ENCODE peak calls at places on chromosomes 2 and 18, in four cellular contexts. A is cardiac fibroblast, S is AG04449, F is Panc1. X is an unnamed sample.

GRCh38 chr2:191679818-191680600 is 2.1 kb downstream of the NABP1 start:
- DNase-seq in A (peak), S (no peak), F (no peak), X (no peak)

GRCh38 chr2:241759091-241759807 is 17.4 kb upstream of the GAL3ST2 start:
- DNase-seq in A (no peak), S (no peak), F (no peak), X (peak)

GRCh38 chr2:170813611-170814550 is 2.8 kb upstream of the GAD1 start:
- DNase-seq in A (peak), S (no peak), F (no peak), X (peak)

GRCh38 chr2:184394642-184395041 is 203.7 kb upstream of the ZNF804A start:
- DNase-seq in A (no peak), S (no peak), F (no peak), X (no peak)

GRCh38 chr2:118835739-118836410 is 11.6 kb downstream of the EN1 start:
- DNase-seq in A (no peak), S (no peak), F (no peak), X (no peak)

GRCh38 chr2:44351088-44351487 is 10.2 kb downstream of the PREPL start:
- DNase-seq in A (peak), S (peak), F (no peak), X (no peak)

GRCh38 chr2:74441690-74442482 is at the start of gene RTKN:
- DNase-seq in A (no peak), S (no peak), F (no peak), X (peak)

GRCh38 chr2:45741451-45741850 is 90.0 kb downstream of the PRKCE start:
- DNase-seq in A (no peak), S (no peak), F (no peak), X (no peak)

GRCh38 chr18:63758616-63759015 is 16.6 kb upstream of the SERPINB7 start:
- DNase-seq in A (no peak), S (no peak), F (no peak), X (no peak)

GRCh38 chr2:239938651-239939486 is 86.3 kb downstream of the NDUFA10 start:
- DNase-seq in A (no peak), S (no peak), F (no peak), X (no peak)

GRCh38 chr2:205411558-205411957 is 270.7 kb upstream of the NRP2 start:
- DNase-seq in A (no peak), S (no peak), F (no peak), X (peak)

GRCh38 chr2:98912221-98912851 is 23.7 kb downstream of the CRACDL start:
- DNase-seq in A (peak), S (peak), F (no peak), X (no peak)

GRCh38 chr2:30235008-30235655 is 3.8 kb downstream of the LBH start:
- DNase-seq in A (peak), S (no peak), F (no peak), X (no peak)

GRCh38 chr2:213934560-213934959 is 476.3 kb upstream of the VWC2L start:
- DNase-seq in A (peak), S (no peak), F (no peak), X (no peak)

GRCh38 chr2:70258532-70258875 is 567 bp downstream of the PCYOX1 start:
- DNase-seq in A (peak), S (no peak), F (no peak), X (no peak)

GRCh38 chr18:10457798-10458197 is 3.4 kb downstream of the APCDD1 start:
- DNase-seq in A (no peak), S (no peak), F (no peak), X (no peak)

DNA sequence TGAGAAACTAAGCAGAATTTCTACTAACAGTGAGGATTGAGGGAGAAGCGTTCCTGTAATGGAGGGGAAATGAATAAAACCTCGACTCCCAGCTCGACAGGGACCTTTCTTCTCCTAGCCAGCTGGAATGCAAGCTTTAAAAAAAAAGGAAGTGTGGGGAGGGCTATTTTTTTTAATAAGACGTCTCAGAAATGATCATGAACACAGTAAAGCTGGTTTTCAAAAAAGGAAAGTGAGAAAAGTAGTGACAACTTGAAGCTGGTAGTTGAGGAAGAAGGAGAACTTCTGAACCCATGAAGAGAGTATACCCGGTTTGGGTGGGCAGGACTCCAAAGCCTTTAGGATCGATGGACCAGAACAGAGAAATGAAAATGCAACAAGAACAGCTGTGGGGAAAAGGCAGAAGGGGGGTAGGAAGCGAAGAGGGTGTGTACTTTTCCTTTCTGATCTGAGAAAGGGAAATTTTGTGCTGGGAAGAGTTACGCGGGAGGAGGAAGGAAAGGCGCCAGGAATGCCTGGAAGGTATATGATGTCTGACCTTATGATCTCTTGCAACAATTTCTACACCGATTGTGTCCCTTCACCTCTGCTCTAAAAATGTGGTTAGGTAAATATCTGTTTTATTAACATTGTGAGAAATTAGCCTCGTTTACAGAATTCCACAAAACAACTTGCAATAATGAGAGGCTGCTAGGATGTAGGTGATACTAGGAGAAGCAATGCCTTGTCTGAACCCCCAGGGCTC is 22.6 kb upstream of the CYP1B1 start:
- DNase-seq in A (no peak), S (no peak), F (no peak), X (no peak)
- H3K4me3 ChIP-seq in A (peak), S (no peak), F (peak), X (no peak)

DNA sequence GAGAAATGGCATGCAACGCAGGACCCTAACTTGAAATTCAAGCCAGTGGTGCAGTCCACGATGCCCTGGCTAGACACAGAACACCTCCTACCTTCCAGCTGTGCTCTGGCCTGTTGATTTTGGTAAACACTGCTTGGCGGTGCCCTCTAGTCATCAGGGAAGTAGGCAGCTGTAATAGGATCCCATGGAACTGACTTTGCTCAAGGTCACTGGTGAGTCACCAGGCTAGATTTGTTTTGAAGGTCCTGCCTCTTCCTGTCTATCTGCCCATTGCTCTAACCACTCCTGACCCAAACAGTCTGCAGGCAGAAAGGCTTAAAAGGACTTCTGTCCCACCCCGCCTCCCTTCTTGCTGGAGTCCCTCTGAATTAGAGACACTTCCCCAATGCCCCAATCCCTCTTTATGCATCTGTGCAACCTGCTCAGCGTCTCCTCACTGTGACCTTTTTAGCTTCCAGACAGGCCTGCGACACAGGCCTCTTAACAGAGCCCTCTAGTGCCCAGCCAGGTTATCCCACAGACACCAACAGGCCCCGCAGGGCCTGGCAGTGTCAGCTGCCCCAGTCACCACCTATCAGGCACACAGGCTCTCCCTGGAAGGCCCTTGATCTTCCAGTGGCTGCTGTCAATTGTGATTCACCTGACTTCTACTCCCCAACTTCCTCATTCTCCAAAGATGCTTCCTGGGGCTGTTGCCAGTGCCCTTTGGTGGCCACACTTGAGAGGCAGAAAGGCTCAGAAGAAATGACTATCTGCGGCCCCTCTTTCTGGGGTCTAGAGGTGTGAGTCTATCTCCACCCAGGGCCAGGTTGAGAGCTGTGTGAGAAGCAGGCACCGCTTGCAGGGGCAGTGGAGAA is 5.2 kb downstream of the TMEM127 start:
- DNase-seq in A (peak), S (peak), F (peak), X (peak)
- TF ChIP-seq CTCF in A (peak), S (peak), F (peak), X (peak)

GRCh38 chr2:218002103-218002502 is 692 bp downstream of the TNS1 start:
- DNase-seq in A (no peak), S (no peak), F (no peak), X (no peak)
- H3K4me3 ChIP-seq in A (peak), S (peak), F (no peak), X (no peak)

DNA sequence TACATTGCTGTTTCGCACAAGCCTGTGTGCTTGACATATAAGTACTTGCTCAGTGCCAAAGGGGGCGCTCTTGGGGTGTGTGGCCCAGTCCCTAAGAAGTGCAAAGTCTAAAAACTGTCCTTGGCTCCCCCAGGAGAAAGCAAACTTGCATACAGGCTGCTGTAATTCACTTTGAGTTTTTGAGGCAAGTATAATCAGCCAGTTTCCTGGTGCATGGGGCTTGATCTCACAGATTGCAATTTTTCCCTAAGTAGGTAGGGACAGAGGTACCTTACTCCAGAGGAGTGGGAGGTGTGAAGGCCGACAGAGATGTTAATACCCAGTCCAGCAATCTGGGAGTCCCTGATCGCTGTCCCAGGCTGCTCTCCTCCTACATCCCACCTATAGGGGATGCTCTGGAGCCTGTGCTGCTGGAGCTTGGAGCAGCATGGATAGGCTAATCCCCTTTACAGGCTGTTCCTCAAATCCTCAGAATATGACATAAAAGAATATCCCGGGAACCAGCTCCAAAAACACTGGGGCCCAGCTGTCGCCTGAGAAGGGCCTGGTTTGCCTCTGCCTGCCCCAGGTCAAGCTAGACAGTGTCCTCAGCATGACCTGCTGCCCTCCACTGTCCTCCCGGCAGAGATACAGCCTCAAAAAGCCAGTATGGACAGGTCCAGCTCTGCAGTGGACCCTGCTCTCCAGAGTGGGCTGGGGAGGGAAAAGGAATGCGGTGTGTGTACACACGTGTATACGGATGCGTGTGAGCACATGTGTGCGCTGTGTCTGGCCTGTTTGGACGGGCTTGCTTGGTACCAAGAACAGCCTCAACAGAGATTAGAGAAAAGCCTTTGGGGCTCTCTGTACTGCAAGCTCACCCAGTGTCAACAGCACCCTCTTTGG is 136.6 kb upstream of the HAAO start:
- DNase-seq in A (peak), S (no peak), F (no peak), X (no peak)
- TF ChIP-seq CTCF in A (peak), S (peak), F (peak), X (no peak)

GRCh38 chr2:64649626-64650025 is 4.1 kb downstream of the SERTAD2 start:
- DNase-seq in A (no peak), S (no peak), F (no peak), X (no peak)

GRCh38 chr2:64651590-64651989 is 2.1 kb downstream of the SERTAD2 start:
- DNase-seq in A (no peak), S (no peak), F (no peak), X (no peak)

GRCh38 chr2:64650257-64650656 is 3.5 kb downstream of the SERTAD2 start:
- DNase-seq in A (no peak), S (no peak), F (no peak), X (no peak)

GRCh38 chr2:64650722-64651338 is 2.9 kb downstream of the SERTAD2 start:
- DNase-seq in A (no peak), S (no peak), F (no peak), X (no peak)

DNA sequence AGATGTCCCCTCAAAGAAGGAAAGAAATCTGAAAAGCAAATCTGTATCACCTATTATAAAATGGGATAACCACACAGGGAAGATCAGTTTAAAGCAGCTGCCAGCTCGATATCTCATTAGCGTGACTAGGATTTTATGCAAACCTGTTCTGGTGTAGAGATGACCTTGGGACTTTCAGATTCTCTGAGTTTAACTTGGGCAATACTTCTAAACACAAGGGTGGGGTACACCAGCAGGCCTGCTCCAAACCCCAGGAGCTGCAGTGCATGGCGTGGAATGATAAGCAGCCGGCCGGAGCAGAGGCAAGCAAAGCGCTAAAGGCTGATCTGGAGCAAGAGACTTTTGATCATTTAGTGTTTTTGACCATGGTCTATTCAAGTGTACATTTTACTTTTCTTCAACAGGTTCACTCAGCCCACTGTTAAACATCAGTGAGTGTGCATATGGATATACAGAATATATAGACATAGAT is 4.7 kb downstream of the SERTAD2 start:
- DNase-seq in A (no peak), S (no peak), F (no peak), X (no peak)
- H3K4me3 ChIP-seq in A (no peak), S (no peak), F (no peak), X (no peak)

GRCh38 chr2:108069515-108070310 is 83.4 kb downstream of the SLC5A7 start:
- DNase-seq in A (no peak), S (no peak), F (no peak), X (no peak)
- TF ChIP-seq CTCF in A (no peak), S (no peak), F (peak), X (no peak)

GRCh38 chr2:21268197-21268870 is 144.6 kb downstream of the TDRD15 start:
- DNase-seq in A (no peak), S (no peak), F (no peak), X (no peak)

GRCh38 chr2:21267232-21267835 is 143.6 kb downstream of the TDRD15 start:
- DNase-seq in A (no peak), S (no peak), F (no peak), X (no peak)

GRCh38 chr2:21270658-21271057 is 146.9 kb downstream of the TDRD15 start:
- DNase-seq in A (no peak), S (no peak), F (no peak), X (no peak)

GRCh38 chr2:21270083-21270491 is 146.3 kb downstream of the TDRD15 start:
- DNase-seq in A (no peak), S (no peak), F (no peak), X (no peak)

DNA sequence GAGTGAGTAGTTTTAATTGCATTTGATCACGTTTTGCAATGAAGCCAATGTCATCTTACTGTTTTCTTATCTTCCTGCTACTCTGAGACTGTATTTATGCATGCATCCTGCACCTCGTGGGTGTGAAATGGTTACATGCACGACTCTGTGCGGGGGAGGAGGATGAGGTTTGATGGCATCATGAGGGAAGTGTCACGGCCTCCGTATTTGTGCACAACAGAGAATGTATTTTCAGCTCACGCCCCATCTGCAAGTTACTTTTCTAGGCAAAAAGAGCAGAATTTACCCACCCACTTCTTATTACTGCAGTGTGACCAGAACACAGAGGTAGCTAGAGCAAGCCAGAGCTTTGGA is 145.1 kb downstream of the TDRD15 start:
- DNase-seq in A (no peak), S (no peak), F (no peak), X (no peak)
- H3K4me3 ChIP-seq in A (no peak), S (no peak), F (no peak), X (no peak)

DNA sequence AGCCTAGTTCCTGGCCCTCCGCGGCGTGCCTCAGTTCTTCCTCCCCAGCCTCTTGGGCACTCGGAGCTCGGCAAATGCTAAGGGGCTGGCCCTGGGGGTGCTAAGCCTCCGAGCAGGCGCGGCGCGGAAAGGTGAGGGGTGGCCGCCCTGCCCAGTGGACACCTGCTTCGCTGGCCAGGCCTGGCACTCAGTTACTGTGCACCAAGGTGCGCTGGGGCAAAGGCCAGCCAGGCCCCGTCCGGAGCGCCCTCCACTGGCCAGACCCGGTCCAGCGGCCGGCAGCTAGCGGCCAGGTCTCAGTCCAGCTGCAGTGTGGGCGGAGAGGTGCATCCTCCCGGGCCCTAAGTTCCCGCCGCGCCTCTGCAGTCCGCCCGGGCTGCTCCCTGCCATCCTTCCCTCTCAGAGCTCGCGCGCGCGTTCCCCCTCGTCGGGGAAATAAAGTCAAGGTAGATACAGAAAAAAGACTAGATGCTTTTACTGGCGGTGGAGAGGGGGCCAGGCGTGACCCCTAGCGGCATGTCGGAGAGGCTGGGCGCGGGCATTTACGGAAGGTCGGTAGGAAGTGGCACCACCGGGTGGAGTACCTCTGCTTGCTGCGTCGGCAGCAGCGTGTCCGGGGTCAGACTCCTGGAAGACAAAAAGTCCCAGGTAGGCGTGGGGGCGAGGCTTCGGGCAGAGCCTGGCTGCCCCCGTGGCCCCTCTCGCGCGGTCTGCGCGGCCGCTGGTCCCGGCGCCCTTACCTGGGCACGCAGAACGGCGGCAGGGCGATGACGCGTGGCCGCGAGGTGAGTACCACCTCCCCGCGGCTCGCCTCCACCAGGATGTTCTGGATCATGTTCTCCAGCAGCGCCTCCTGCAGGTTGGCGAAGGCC is 9.4 kb upstream of the CRYBA2 start:
- DNase-seq in A (peak), S (no peak), F (no peak), X (no peak)
- TF ChIP-seq CTCF in A (peak), S (peak), F (peak), X (peak)

GRCh38 chr2:27217173-27218121 is at the start of gene CAD:
- DNase-seq in A (peak), S (no peak), F (no peak), X (peak)

GRCh38 chr2:27216416-27217137 is 592 bp upstream of the CAD start:
- DNase-seq in A (no peak), S (no peak), F (no peak), X (no peak)

GRCh38 chr2:27220091-27220490 is 2.9 kb downstream of the CAD start:
- DNase-seq in A (no peak), S (no peak), F (no peak), X (no peak)

GRCh38 chr2:27221166-27221565 is 4.0 kb downstream of the CAD start:
- DNase-seq in A (no peak), S (no peak), F (no peak), X (no peak)

GRCh38 chr2:27218614-27219013 is 1.4 kb downstream of the CAD start:
- DNase-seq in A (no peak), S (no peak), F (no peak), X (no peak)
- H3K4me3 ChIP-seq in A (no peak), S (peak), F (peak), X (no peak)

GRCh38 chr2:19369341-19369955 is 11.0 kb upstream of the OSR1 start:
- DNase-seq in A (peak), S (no peak), F (no peak), X (peak)
- TF ChIP-seq CTCF in A (peak), S (peak), F (peak), X (peak)

X was measured in LNCaP clone FGC.